ENCODE peak calls at places on chromosomes 1 and 21, in nine cellular contexts. L, I, X, B, F, E, T, N and W are unnamed samples.

GRCh38 chr1:186531561-186532165 is 70.7 kb upstream of the PDC start:
- DNase-seq in L (peak), I (no peak), X (no peak), B (peak), F (no peak), E (no peak), T (peak), N (no peak), W (no peak)

GRCh38 chr21:41706678-41707077 is 60.2 kb downstream of the RIPK4 start:
- DNase-seq in L (no peak), I (no peak), X (no peak), B (peak), F (no peak), E (no peak), T (no peak), N (no peak), W (no peak)

GRCh38 chr1:172513480-172513879 is 19.5 kb upstream of the SUCO start:
- DNase-seq in L (peak), I (no peak), X (no peak), B (no peak), F (no peak), E (no peak), T (no peak), N (no peak), W (no peak)

GRCh38 chr21:36297938-36298572 is 21.9 kb upstream of the MORC3 start:
- DNase-seq in L (peak), I (peak), X (peak), B (peak), F (peak), E (no peak), T (no peak), N (no peak), W (no peak)

GRCh38 chr1:29416825-29417557 is 180.7 kb downstream of the PTPRU start:
- DNase-seq in L (peak), I (no peak), X (no peak), B (peak), F (no peak), E (peak), T (peak), N (no peak), W (no peak)

GRCh38 chr21:44462090-44462833 is 7.0 kb downstream of the LRRC3 start:
- DNase-seq in L (no peak), I (no peak), X (peak), B (no peak), F (no peak), E (no peak), T (no peak), N (no peak), W (no peak)

GRCh38 chr1:66556161-66556611 is 22.2 kb downstream of the SGIP1 start:
- DNase-seq in L (peak), I (no peak), X (no peak), B (no peak), F (no peak), E (no peak), T (no peak), N (no peak), W (no peak)

GRCh38 chr1:111366256-111366655 is 61.3 kb downstream of the OVGP1 start:
- DNase-seq in L (peak), I (no peak), X (no peak), B (peak), F (no peak), E (no peak), T (peak), N (no peak), W (no peak)

GRCh38 chr21:26846036-26846931 is 1.1 kb upstream of the ADAMTS1 start:
- DNase-seq in L (peak), I (no peak), X (peak), B (peak), F (peak), E (peak), T (peak), N (no peak), W (no peak)

GRCh38 chr1:93475691-93476090 is 27.8 kb downstream of the FNBP1L start:
- DNase-seq in L (no peak), I (no peak), X (no peak), B (no peak), F (no peak), E (no peak), T (no peak), N (no peak), W (no peak)

GRCh38 chr1:235127774-235128452 is 724 bp downstream of the TOMM20 start:
- DNase-seq in L (peak), I (no peak), X (no peak), B (peak), F (no peak), E (no peak), T (no peak), N (no peak), W (no peak)

GRCh38 chr1:150221552-150221951 is 14.4 kb downstream of the ANP32E start:
- DNase-seq in L (no peak), I (no peak), X (no peak), B (peak), F (no peak), E (no peak), T (peak), N (peak), W (no peak)

GRCh38 chr1:15055736-15056415 is 97.7 kb upstream of the TMEM51 start:
- DNase-seq in L (no peak), I (no peak), X (peak), B (no peak), F (no peak), E (no peak), T (no peak), N (no peak), W (no peak)

GRCh38 chr1:89552481-89553194 is 28.0 kb downstream of the LRRC8B start:
- DNase-seq in L (peak), I (no peak), X (no peak), B (peak), F (no peak), E (no peak), T (peak), N (no peak), W (no peak)

GRCh38 chr1:229365574-229365973 is 22.7 kb upstream of the CCSAP start:
- DNase-seq in L (no peak), I (no peak), X (no peak), B (no peak), F (no peak), E (no peak), T (no peak), N (no peak), W (no peak)

GRCh38 chr1:111241797-111242196 is 14.3 kb downstream of the CHI3L2 start:
- DNase-seq in L (no peak), I (no peak), X (no peak), B (no peak), F (no peak), E (no peak), T (no peak), N (no peak), W (no peak)

GRCh38 chr1:170285027-170285426 is 139.3 kb downstream of the NTMT2 start:
- DNase-seq in L (no peak), I (no peak), X (no peak), B (peak), F (no peak), E (no peak), T (no peak), N (no peak), W (no peak)

GRCh38 chr1:11800756-11801433 is 4.9 kb downstream of the MTHFR start:
- DNase-seq in L (no peak), I (no peak), X (no peak), B (no peak), F (no peak), E (peak), T (no peak), N (peak), W (no peak)
- H3K4me3 ChIP-seq in L (no peak), I (no peak), X (no peak), B (no peak), F (peak), E (no peak), T (no peak), N (no peak), W (no peak)

GRCh38 chr1:155107309-155108283 is 20.1 kb upstream of the EFNA1 start:
- DNase-seq in L (no peak), I (no peak), X (no peak), B (no peak), F (no peak), E (no peak), T (no peak), N (no peak), W (no peak)
- TF ChIP-seq CTCF in L (no peak), I (no peak), X (no peak), B (no peak), F (no peak), E (no peak), T (no peak), N (no peak), W (no peak)

GRCh38 chr1:164563821-164564251 is 4.9 kb downstream of the PBX1 start:
- DNase-seq in L (peak), I (no peak), X (no peak), B (no peak), F (no peak), E (no peak), T (peak), N (no peak), W (no peak)
- H3K4me3 ChIP-seq in L (peak), I (peak), X (peak), B (peak), F (peak), E (peak), T (peak), N (no peak), W (peak)

DNA sequence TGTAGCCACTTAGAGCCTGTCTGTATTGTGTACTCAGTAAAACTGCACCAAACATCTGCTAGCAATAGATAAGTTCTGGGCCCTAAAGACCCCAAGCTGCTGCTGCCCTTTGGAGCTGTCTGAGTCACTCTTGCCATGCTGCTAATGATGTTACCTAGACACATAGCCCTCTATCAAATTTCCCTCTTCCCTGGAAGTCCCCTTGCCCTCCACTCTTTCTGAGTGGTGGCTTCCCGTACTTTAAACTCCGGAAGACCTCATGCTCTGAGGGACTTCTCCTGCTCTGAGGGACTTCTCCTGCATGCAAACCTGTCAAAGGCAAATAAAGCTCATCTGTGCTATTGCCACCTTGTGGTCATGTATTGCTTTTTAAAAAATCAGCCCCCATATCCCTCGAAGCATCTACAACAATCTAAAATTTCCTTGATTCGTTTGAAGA is 34.0 kb downstream of the FH start:
- DNase-seq in L (peak), I (no peak), X (no peak), B (peak), F (no peak), E (no peak), T (peak), N (peak), W (no peak)
- TF ChIP-seq CTCF in L (peak), I (peak), X (no peak), B (peak), F (no peak), E (no peak), T (peak), N (peak), W (peak)

GRCh38 chr1:157352817-157353408 is 199.4 kb downstream of the FCRL5 start:
- DNase-seq in L (no peak), I (no peak), X (no peak), B (no peak), F (no peak), E (no peak), T (no peak), N (no peak), W (no peak)

GRCh38 chr1:157353546-157353945 is 198.8 kb downstream of the FCRL5 start:
- DNase-seq in L (no peak), I (no peak), X (no peak), B (no peak), F (no peak), E (no peak), T (no peak), N (no peak), W (no peak)

GRCh38 chr1:157347508-157347907 is 204.8 kb downstream of the FCRL5 start:
- DNase-seq in L (no peak), I (no peak), X (no peak), B (no peak), F (no peak), E (no peak), T (no peak), N (no peak), W (no peak)

GRCh38 chr1:157352216-157352615 is 200.1 kb downstream of the FCRL5 start:
- DNase-seq in L (no peak), I (no peak), X (no peak), B (no peak), F (no peak), E (no peak), T (no peak), N (no peak), W (no peak)

DNA sequence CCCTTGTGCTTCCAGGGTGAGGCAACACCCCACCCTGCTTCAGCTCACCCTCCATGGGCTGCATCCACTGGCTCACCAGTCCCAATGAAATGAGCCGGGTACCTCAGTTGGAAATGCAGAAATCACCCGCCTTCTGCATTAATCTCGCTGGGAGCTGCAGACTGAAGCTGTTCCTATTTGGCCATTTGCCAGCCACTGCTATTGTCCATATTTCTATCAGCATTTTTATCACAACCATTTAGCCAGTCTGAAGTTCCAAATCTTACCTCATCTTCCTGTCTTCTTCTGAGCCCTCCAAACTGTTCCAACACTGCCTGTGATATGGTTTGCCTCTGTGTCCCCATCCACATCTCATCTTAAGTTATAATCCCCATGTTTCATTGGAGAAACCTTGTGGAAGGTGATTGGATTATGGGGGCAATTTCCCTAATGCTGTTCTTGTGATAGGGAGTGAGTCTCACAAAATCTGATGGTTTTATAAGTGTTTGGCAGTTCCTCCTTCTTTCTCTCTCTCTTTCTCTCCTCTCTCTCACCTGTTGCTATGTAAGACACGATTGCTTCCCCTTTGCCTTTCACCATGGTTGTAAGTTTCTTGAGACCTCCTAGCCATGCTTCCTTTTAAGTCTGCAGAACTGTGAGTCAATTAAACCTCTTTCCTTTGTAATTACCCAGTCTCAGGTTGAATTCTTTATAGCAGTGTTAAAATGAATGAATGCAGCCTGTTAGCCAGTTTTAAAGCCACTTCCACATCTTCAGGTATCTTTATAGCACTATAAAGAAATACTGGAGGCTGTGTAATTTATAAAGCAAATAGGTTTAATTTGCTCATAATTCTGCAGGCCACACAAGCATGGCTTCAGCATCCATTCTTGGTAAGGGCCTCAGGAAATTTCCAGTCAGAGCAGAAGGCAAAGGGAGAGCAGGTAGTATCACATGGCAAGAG is 203.5 kb downstream of the FCRL5 start:
- DNase-seq in L (no peak), I (no peak), X (no peak), B (no peak), F (no peak), E (no peak), T (no peak), N (no peak), W (no peak)
- H3K4me3 ChIP-seq in L (no peak), I (no peak), X (no peak), B (no peak), F (no peak), E (no peak), T (no peak), N (no peak), W (no peak)

GRCh38 chr1:109617291-109617801 is 2.1 kb downstream of the GNAT2 start:
- DNase-seq in L (peak), I (peak), X (no peak), B (peak), F (no peak), E (no peak), T (peak), N (peak), W (peak)
- TF ChIP-seq CTCF in L (peak), I (no peak), X (no peak), B (peak), F (no peak), E (no peak), T (no peak), N (no peak), W (no peak)